ENCODE peak calls at places on chromosomes 4 and X, in five cellular contexts. B, U, Y, C and E are unnamed samples.

GRCh38 chrX:21657318-21658151 is 595 bp downstream of the KLHL34 start:
- DNase-seq in B (no peak), U (no peak), Y (no peak), C (no peak), E (no peak)

GRCh38 chrX:13937370-13938052 is 92.2 kb downstream of the GEMIN8 start:
- DNase-seq in B (no peak), U (peak), Y (no peak), C (no peak), E (peak)

GRCh38 chr4:155597933-155598451 is 68.7 kb upstream of the GUCY1A1 start:
- DNase-seq in B (no peak), U (no peak), Y (no peak), C (no peak), E (no peak)

GRCh38 chr4:148776944-148777343 is 334.7 kb upstream of the NR3C2 start:
- DNase-seq in B (no peak), U (peak), Y (no peak), C (peak), E (no peak)

GRCh38 chrX:53474707-53475106 is 40.5 kb upstream of the HSD17B10 start:
- DNase-seq in B (no peak), U (no peak), Y (no peak), C (no peak), E (no peak)

GRCh38 chrX:38102875-38103274 is 96.5 kb downstream of the SYTL5 start:
- DNase-seq in B (no peak), U (no peak), Y (no peak), C (no peak), E (no peak)

GRCh38 chr4:73438582-73439215 is 2.7 kb downstream of the AFP start:
- DNase-seq in B (no peak), U (no peak), Y (no peak), C (no peak), E (no peak)

GRCh38 chr4:613126-613525 is 12.2 kb upstream of the PDE6B start:
- DNase-seq in B (no peak), U (no peak), Y (no peak), C (no peak), E (no peak)

GRCh38 chrX:26100421-26100920 is 37.7 kb upstream of the MAGEB18 start:
- DNase-seq in B (no peak), U (no peak), Y (no peak), C (no peak), E (no peak)

GRCh38 chrX:118208476-118208875 is 91.9 kb upstream of the KLHL13 start:
- DNase-seq in B (no peak), U (no peak), Y (no peak), C (no peak), E (no peak)